ENCODE peak calls at places on chromosomes 2 and 18, in four cellular contexts. R, E, W and K are unnamed samples.

GRCh38 chr2:239194731-239195317 is 206.0 kb downstream of the HDAC4 start:
- DNase-seq in R (no peak), E (no peak), W (no peak), K (no peak)

GRCh38 chr2:74648009-74648443 is at the start of gene M1AP:
- DNase-seq in R (no peak), E (no peak), W (no peak), K (no peak)

GRCh38 chr18:32469190-32469611 is 1.5 kb downstream of the GAREM1 start:
- DNase-seq in R (peak; percentile 36), E (no peak), W (no peak), K (peak; percentile 12)

GRCh38 chr2:98757904-98758421 is 27.0 kb upstream of the MGAT4A start:
- DNase-seq in R (peak; percentile 79), E (peak; percentile 81), W (no peak), K (peak; percentile 98)

GRCh38 chr2:185188656-185189055 is 549.9 kb upstream of the FSIP2 start:
- DNase-seq in R (no peak), E (no peak), W (no peak), K (no peak)

GRCh38 chr2:71281950-71282349 is 49.6 kb upstream of the ZNF638 start:
- DNase-seq in R (no peak), E (no peak), W (no peak), K (no peak)

GRCh38 chr2:215367647-215368492 is 56.0 kb downstream of the ATIC start:
- DNase-seq in R (peak; percentile 93), E (no peak), W (no peak), K (peak; percentile 44)

GRCh38 chr2:238847432-238847801 is 468 bp upstream of the TWIST2 start:
- DNase-seq in R (no peak), E (no peak), W (no peak), K (peak; percentile 23)

GRCh38 chr18:62979172-62979571 is 263.8 kb downstream of the PHLPP1 start:
- DNase-seq in R (peak; percentile 96), E (no peak), W (no peak), K (no peak)

GRCh38 chr2:172442072-172442895 is 14.9 kb downstream of the ITGA6 start:
- DNase-seq in R (peak; percentile 97), E (no peak), W (no peak), K (peak; percentile 69)

GRCh38 chr2:143489135-143489534 is 359.9 kb downstream of the ARHGAP15 start:
- DNase-seq in R (peak; percentile 93), E (no peak), W (no peak), K (peak; percentile 81)

GRCh38 chr2:25885933-25886332 is 7.6 kb upstream of the ASXL2 start:
- DNase-seq in R (peak; percentile 95), E (no peak), W (no peak), K (peak; percentile 12)

GRCh38 chr2:201008000-201008829 is 44.8 kb upstream of the ORC2 start:
- DNase-seq in R (no peak), E (no peak), W (no peak), K (no peak)

GRCh38 chr2:219656523-219656922 is 29.1 kb downstream of the SLC4A3 start:
- DNase-seq in R (peak; percentile 58), E (no peak), W (no peak), K (no peak)

DNA sequence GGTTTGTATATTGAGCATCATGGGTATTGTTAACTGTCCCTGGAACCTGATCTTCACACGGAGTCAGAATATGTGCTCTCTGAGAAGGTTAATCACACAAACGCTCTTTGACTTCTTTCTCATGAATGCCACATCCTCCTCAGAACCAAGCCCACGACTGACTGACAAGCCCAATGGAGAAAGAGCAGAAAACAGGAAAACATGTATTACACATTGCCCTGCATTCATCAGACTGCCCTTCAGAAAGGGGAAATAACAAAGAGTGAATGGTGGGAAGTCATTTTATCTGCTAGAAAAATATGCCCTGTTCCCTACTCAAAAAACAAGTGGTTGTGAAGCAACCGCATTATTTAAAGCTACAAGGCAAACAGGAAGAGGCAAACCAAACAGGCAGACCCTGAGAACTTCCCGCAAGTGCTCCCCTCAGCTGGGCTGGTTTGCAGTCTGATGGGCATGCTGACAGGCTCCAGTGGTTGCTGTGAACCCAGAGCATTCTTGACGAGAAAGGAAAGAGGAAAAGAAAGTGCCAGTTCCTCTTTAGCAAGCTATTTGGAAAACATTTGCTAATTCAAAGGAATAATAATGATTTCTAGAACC is 172.9 kb upstream of the SETBP1 start:
- DNase-seq in R (no peak), E (peak; percentile 32), W (no peak), K (peak; percentile 99)
- TF ChIP-seq FOS in R (no peak), E (no peak), W (no peak), K (peak; percentile 34)

DNA sequence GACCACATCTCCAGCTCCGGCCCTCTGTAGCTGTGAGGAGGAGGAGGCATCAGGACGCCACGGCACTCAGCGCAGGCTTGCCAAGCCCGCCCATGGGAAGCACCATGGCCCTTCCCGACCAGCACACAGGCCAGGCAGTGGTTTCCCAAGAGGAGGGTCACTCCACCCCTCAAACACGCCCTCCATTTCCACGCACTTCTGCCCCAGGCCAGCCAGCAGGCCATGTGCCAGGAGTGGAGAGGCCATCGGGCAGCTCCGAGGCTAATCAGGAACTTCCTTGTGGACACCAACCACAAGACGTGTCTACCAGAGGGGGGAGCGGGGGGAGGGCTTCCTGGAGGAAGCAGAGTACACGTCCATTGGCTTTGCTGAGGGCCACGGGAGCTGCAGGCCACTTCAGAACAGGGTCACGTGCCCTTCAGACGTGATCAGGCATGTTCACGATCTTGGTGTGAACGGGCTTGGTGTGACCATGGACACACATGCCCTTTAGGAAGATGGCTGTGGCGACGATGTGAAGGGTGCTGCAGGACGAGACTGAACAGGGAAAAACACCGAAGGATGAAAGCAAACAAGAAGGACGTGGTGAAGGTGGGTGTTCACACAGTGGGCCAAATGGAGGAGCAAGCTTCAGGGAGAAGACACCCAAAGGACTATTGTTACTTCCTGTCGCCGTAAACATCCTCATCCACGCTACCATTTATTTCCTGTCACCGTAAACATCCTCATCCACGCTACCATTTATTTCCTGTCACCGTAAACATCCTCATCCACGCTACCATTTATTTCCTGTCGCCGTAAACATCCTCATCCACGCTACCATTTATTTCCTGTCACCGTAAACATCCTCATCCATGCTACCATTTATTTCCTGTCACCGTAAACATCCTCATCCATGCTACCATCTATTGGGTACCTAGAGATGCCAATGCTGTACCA is 6.5 kb upstream of the MTERF4 start:
- DNase-seq in R (no peak), E (no peak), W (no peak), K (no peak)
- TF ChIP-seq FOS in R (no peak), E (no peak), W (no peak), K (no peak)

GRCh38 chr2:86157009-86157556 is 38.2 kb downstream of the IMMT start:
- DNase-seq in R (no peak), E (no peak), W (no peak), K (no peak)
- TF ChIP-seq FOS in R (no peak), E (no peak), W (no peak), K (no peak)

DNA sequence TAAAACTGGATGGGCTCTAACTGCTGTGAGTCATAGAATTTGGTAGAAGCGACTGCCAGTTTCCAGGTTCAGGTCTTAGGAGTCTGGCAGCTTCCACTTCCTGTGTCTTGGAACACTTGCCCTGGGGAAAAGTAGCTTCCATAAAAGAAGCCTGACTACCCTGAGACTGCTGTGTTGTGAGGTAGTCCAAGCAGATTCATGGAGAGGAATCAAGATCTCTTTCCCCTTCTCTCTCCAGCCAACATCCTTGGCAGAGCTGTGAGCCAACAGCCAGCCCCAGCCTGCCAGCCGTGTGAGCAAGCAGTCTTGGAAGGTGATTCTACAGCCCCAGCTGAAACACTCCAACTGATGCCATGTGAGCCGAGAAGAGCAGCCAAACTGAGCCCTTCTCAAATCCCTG is 33.7 kb downstream of the SLC20A1 start:
- DNase-seq in R (no peak), E (no peak), W (no peak), K (no peak)
- TF ChIP-seq FOS in R (no peak), E (no peak), W (no peak), K (no peak)

GRCh38 chr2:152056418-152056817 is 42.4 kb downstream of the CACNB4 start:
- DNase-seq in R (no peak), E (no peak), W (no peak), K (no peak)

GRCh38 chr2:152054593-152054992 is 44.3 kb downstream of the CACNB4 start:
- DNase-seq in R (peak; percentile 65), E (no peak), W (no peak), K (no peak)

GRCh38 chr2:152051373-152051893 is 47.4 kb downstream of the CACNB4 start:
- DNase-seq in R (no peak), E (no peak), W (no peak), K (no peak)

GRCh38 chr2:152058655-152059054 is 40.2 kb downstream of the CACNB4 start:
- DNase-seq in R (no peak), E (no peak), W (no peak), K (no peak)

GRCh38 chr2:152055366-152056108 is 43.3 kb downstream of the CACNB4 start:
- DNase-seq in R (no peak), E (no peak), W (no peak), K (no peak)
- TF ChIP-seq FOS in R (no peak), E (no peak), W (no peak), K (no peak)

GRCh38 chr2:53632126-53632460 is 135.5 kb upstream of the CHAC2 start:
- DNase-seq in R (no peak), E (no peak), W (no peak), K (no peak)

GRCh38 chr2:53632714-53633113 is 134.9 kb upstream of the CHAC2 start:
- DNase-seq in R (peak; percentile 2), E (no peak), W (no peak), K (no peak)

GRCh38 chr2:53629527-53629926 is 138.1 kb upstream of the CHAC2 start:
- DNase-seq in R (no peak), E (no peak), W (no peak), K (no peak)

GRCh38 chr2:53631313-53632125 is 136.1 kb upstream of the CHAC2 start:
- DNase-seq in R (no peak), E (no peak), W (no peak), K (no peak)

GRCh38 chr2:53630001-53630606 is 137.5 kb upstream of the CHAC2 start:
- DNase-seq in R (peak; percentile 13), E (no peak), W (no peak), K (no peak)
- TF ChIP-seq FOS in R (no peak), E (no peak), W (no peak), K (no peak)

GRCh38 chr2:109648041-109648527 is 33.9 kb downstream of the SOWAHC start:
- DNase-seq in R (no peak), E (no peak), W (no peak), K (no peak)

GRCh38 chr2:109646961-109647360 is 32.8 kb downstream of the SOWAHC start:
- DNase-seq in R (no peak), E (no peak), W (no peak), K (no peak)

GRCh38 chr2:109647636-109648035 is 33.5 kb downstream of the SOWAHC start:
- DNase-seq in R (peak; percentile 25), E (no peak), W (no peak), K (no peak)

GRCh38 chr2:109644571-109645275 is 30.6 kb downstream of the SOWAHC start:
- DNase-seq in R (no peak), E (no peak), W (no peak), K (no peak)

DNA sequence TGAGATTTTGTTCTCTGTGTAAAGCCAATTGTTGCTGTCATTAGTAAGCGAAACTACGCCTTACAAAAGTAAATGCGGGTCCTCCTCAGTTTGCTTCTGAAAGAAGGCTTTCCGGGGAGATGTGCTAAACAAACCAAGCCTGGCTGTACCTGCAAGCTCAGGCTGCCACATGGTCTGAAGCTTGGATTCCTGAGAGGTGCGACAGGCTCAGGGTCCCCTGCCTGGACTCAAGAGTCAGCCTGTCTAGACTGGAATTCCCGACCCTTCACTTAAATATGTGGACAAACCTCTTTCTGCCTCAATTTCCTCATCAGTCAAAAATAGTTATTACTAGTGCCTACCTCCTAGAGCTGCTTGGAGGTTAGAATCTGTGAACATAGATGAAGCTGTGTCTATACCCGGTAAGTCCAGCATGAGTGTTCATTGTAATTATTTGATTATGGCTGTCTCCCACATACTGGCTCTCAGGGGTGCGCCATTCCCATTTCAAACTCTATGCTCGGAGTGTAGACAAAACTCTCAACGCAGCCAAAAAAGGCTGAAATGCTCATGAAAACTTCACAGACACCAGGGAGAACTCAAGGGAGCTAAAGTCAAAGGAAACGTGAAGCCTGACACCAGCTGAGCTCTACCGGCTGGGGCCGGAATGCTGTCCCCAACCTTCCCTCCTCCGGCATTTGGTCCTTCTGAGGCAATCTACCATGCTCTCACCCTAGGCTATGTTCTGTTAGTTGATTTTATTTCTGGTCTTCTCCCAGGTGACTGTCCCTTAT is 31.4 kb downstream of the SOWAHC start:
- DNase-seq in R (no peak), E (no peak), W (no peak), K (no peak)
- TF ChIP-seq FOS in R (no peak), E (no peak), W (no peak), K (no peak)